ENCODE peak calls at places on chromosome 20, in six cellular contexts. W is mesendoderm, B is neural progenitor cell, Y is K562, K is MM.1S, Z is HCT116. G is an unnamed sample.

GRCh38 chr20:36585410-36586125 is 12.2 kb downstream of the TGIF2 start:
- DNase-seq in Y (no peak), K (no peak), B (peak; percentile 23), Z (no peak), W (peak; percentile 98), G (no peak)

GRCh38 chr20:22526512-22527012 is 57.8 kb downstream of the FOXA2 start:
- DNase-seq in Z (no peak), K (no peak), Y (no peak), B (no peak), W (no peak), G (no peak)

GRCh38 chr20:17910828-17911294 is 57.7 kb downstream of the SNX5 start:
- DNase-seq in W (peak; percentile 67), Z (no peak), Y (peak; percentile 78), B (no peak), K (no peak), G (no peak)

GRCh38 chr20:21137078-21137477 is 11.2 kb downstream of the KIZ start:
- DNase-seq in Z (no peak), K (no peak), B (no peak), W (no peak), Y (no peak), G (no peak)

GRCh38 chr20:364905-365794 is 15.4 kb upstream of the TRIB3 start:
- DNase-seq in K (no peak), Y (peak; percentile 86), W (peak; percentile 76), Z (peak; percentile 73), B (no peak), G (no peak)

GRCh38 chr20:25032478-25033183 is 25.3 kb downstream of the ACSS1 start:
- DNase-seq in W (peak; percentile 6), Y (peak; percentile 12), Z (no peak), B (peak; percentile 36), K (no peak), G (no peak)

GRCh38 chr20:31565699-31566331 is 39.3 kb upstream of the ID1 start:
- DNase-seq in W (no peak), Y (no peak), B (no peak), K (peak; percentile 66), Z (no peak), G (no peak)

GRCh38 chr20:49868964-49869363 is 46.4 kb downstream of the SPATA2 start:
- DNase-seq in B (no peak), K (no peak), Z (no peak), W (no peak), Y (peak; percentile 35), G (no peak)

GRCh38 chr20:61565791-61566190 is 313.7 kb downstream of the CDH4 start:
- DNase-seq in Y (no peak), K (no peak), W (no peak), Z (no peak), B (no peak), G (no peak)

GRCh38 chr20:9945406-9945805 is 89.4 kb upstream of the ANKEF1 start:
- DNase-seq in Z (peak; percentile 57), W (no peak), B (peak; percentile 9), K (no peak), Y (no peak), G (no peak)

GRCh38 chr20:37270586-37271420 is 9.2 kb upstream of the GHRH start:
- DNase-seq in Z (no peak), Y (peak; percentile 55), K (no peak), W (no peak), B (no peak), G (peak; percentile 71)

GRCh38 chr20:61588356-61589054 is 336.4 kb downstream of the CDH4 start:
- DNase-seq in Z (no peak), K (no peak), B (no peak), Y (no peak), W (peak; percentile 59), G (no peak)

GRCh38 chr20:41392295-41392694 is 25.7 kb upstream of the EMILIN3 start:
- DNase-seq in Y (no peak), B (no peak), W (no peak), Z (no peak), K (no peak), G (no peak)

GRCh38 chr20:62642666-62643520 is 590 bp downstream of the SLCO4A1 start:
- DNase-seq in Y (peak; percentile 66), B (peak; percentile 57), W (no peak), K (peak; percentile 46), Z (no peak), G (peak; percentile 46)

GRCh38 chr20:38271609-38272120 is 11.1 kb upstream of the KIAA1755 start:
- DNase-seq in B (no peak), K (no peak), Y (no peak), W (no peak), Z (no peak), G (no peak)

GRCh38 chr20:19748687-19749086 is 9.4 kb upstream of the RIN2 start:
- DNase-seq in K (no peak), Y (no peak), W (no peak), B (no peak), Z (no peak), G (no peak)

GRCh38 chr20:47544240-47544639 is 42.6 kb downstream of the NCOA3 start:
- DNase-seq in W (no peak), Z (no peak), K (no peak), Y (no peak), B (no peak), G (no peak)

GRCh38 chr20:25273046-25273445 is 25.2 kb downstream of the PYGB start:
- DNase-seq in Z (no peak), Y (no peak), B (no peak), W (no peak), K (no peak), G (no peak)

GRCh38 chr20:35502352-35502751 is 27.1 kb downstream of the C20orf173 start:
- DNase-seq in K (peak; percentile 70), W (no peak), B (no peak), Y (no peak), Z (no peak), G (peak; percentile 92)

GRCh38 chr20:49276201-49276894 is 1.5 kb downstream of the ZNFX1 start:
- DNase-seq in W (peak; percentile 30), Z (no peak), K (no peak), B (no peak), Y (peak; percentile 52), G (peak; percentile 92)

GRCh38 chr20:23436681-23437080 is 2.8 kb upstream of the CSTL1 start:
- DNase-seq in K (no peak), Y (no peak), W (no peak), Z (no peak), B (no peak), G (no peak)

GRCh38 chr20:19047951-19048296 is 164.5 kb upstream of the SLC24A3 start:
- DNase-seq in K (no peak), B (no peak), Y (no peak), Z (no peak), W (no peak), G (no peak)

DNA sequence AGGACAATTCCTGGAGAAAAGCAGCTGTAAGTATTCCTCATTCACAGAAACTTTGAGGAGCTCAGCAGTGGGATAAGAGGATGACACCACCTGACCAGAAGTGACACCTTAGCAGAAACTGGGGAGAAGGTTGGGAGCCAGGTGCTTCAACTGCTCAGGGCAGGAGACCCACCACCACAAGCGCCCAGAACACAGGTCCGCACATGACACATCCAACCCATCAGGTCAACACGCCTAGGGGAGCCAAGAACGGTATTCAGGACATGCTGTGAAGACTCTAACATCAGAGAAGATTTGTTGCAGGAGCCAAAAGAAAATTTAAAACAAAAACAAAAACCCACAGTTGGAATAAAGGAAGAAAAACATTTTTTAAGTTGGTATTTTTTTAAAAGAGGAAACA is 50.5 kb downstream of the SLC23A2 start:
- DNase-seq in Y (no peak), K (no peak), B (no peak), Z (no peak), W (no peak), G (no peak)
- H3K9ac ChIP-seq in Y (no peak overlapping the region), K (no peak overlapping the region), B (no peak overlapping the region), Z (no peak overlapping the region), W (no peak overlapping the region), G (peak overlapping the region; percentile 34)

DNA sequence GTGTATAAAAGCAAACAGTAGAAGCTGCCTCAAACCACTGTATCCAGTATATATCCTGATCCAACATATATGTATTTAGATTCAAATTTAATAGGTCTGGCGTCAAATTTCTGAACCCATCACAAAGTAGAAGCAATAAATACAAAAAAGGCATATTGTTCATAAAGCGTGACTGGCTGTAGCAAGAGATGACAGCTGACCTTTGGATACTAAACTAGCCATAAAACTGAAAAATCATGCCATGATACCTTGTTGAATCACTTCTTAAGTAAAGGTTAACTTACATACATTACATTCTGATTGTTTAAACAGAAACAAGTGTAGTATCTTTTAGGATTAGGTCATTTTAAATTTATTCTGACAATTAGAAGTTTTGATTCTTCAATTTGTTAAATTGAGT is 372.0 kb upstream of the FLRT3 start:
- DNase-seq in Y (no peak), B (no peak), Z (no peak), W (no peak), K (no peak), G (no peak)
- H3K27ac ChIP-seq in Y (no peak overlapping the region), B (no peak overlapping the region), Z (no peak overlapping the region), W (no peak overlapping the region), K (no peak overlapping the region), G (no peak overlapping the region)

GRCh38 chr20:5119143-5119434 is 669 bp downstream of the PCNA start:
- DNase-seq in K (no peak), Y (no peak), W (no peak), Z (no peak), B (no peak), G (no peak)

GRCh38 chr20:5119435-5120188 is at the start of gene PCNA:
- DNase-seq in Y (peak; percentile 96), K (peak; percentile 99), Z (peak; percentile 92), B (peak; percentile 98), W (peak; percentile 99), G (peak; percentile 99)

GRCh38 chr20:5116875-5117274 is 2.9 kb downstream of the PCNA start:
- DNase-seq in W (no peak), B (no peak), Z (no peak), Y (no peak), K (no peak), G (no peak)

GRCh38 chr20:5120189-5120484 is 379 bp upstream of the PCNA start:
- DNase-seq in Y (no peak), W (no peak), Z (no peak), K (no peak), B (no peak), G (no peak)

DNA sequence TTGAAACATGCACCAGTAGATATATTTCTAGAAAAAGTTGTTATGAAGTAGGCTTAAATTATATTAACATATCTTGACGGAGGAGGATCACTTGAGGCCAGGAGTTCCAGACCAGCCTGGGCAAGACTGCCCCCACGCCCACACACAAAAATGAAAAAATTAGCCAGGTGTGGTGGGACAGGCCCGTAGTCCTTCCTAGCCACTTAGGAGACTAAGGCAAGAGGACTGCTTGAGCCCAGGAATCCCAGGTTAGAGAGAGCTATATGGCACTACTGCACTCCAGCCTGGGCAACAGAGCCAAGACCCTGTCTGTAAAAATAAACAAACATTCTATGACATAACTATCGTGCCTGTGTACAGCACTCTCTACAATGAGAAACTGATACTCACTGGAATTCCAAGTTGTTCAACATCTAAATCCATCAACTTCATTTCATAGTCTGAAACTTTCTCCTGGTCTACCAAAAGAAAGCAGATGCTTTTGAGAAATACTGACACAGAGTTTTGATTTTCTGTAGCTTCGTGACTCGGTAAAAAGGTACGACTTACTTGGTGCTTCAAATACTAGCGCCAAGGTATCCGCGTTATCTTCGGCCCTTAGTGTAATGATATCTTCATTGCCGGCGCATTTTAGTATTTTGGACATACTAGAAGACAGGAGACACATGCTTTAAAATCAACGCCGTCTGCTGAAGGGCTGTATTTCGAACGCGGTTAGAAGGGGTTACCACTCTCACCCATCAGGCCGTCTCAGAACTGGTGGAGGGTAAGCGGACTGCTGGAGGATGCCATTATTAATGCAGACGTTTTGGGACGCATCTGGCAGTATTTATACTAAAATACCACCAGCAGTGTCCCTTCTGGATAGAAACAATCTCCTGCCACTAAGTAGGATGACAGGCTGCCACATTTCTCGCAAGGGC is 1.3 kb downstream of the PCNA start:
- DNase-seq in Z (no peak), Y (peak; percentile 9), W (no peak), B (peak; percentile 11), K (peak; percentile 19), G (peak; percentile 58)
- H3K9ac ChIP-seq in Z (peak overlapping the region; percentile 99), Y (peak overlapping the region; percentile 94), W (peak overlapping the region; percentile 100), B (peak overlapping the region; percentile 90), K (peak overlapping the region; percentile 97), G (peak overlapping the region; percentile 88)

GRCh38 chr20:1833216-1833615 is 62.0 kb upstream of the SIRPA start:
- DNase-seq in B (no peak), K (no peak), Z (no peak), Y (no peak), W (no peak), G (no peak)
- H3K27ac ChIP-seq in B (no peak overlapping the region), K (no peak overlapping the region), Z (no peak overlapping the region), Y (no peak overlapping the region), W (no peak overlapping the region), G (no peak overlapping the region)

G was measured in Karpas-422.